ENCODE peak calls at places on chromosomes 7 and 10, in four cellular contexts. U, C, L and R are unnamed samples.

GRCh38 chr7:74405191-74405898 is 48.4 kb upstream of the GTF2IRD1 start:
- DNase-seq in U (peak), L (no peak), C (no peak), R (peak)

GRCh38 chr10:95909591-95909990 is 1.8 kb downstream of the CC2D2B start:
- DNase-seq in L (no peak), U (no peak), C (no peak), R (no peak)

GRCh38 chr10:124657806-124658205 is 86.4 kb downstream of the FAM53B start:
- DNase-seq in U (no peak), C (peak), L (no peak), R (no peak)

GRCh38 chr10:72083234-72084093 is 4.9 kb downstream of the SPOCK2 start:
- DNase-seq in U (peak), L (no peak), C (no peak), R (no peak)

GRCh38 chr10:117945651-117946050 is 101.1 kb downstream of the RAB11FIP2 start:
- DNase-seq in U (no peak), L (no peak), C (no peak), R (no peak)

GRCh38 chr7:22662490-22663145 is 64.4 kb upstream of the IL6 start:
- DNase-seq in U (no peak), C (no peak), L (no peak), R (no peak)

GRCh38 chr7:85719981-85720963 is 533.4 kb upstream of the SEMA3D start:
- DNase-seq in L (no peak), U (no peak), C (no peak), R (no peak)

GRCh38 chr7:425794-426188 is 93.9 kb downstream of the PDGFA start:
- DNase-seq in L (no peak), U (no peak), C (peak), R (no peak)

GRCh38 chr7:96300487-96300886 is 21.4 kb downstream of the SLC25A13 start:
- DNase-seq in L (no peak), U (no peak), C (no peak), R (no peak)

GRCh38 chr7:128845987-128846386 is 15.8 kb downstream of the FLNC start:
- DNase-seq in L (no peak), U (no peak), C (no peak), R (no peak)

GRCh38 chr7:116236020-116236630 is 25.8 kb downstream of the TES start:
- DNase-seq in C (peak), U (no peak), L (no peak), R (peak)

GRCh38 chr10:86225098-86225782 is 141.4 kb downstream of the GRID1 start:
- DNase-seq in U (no peak), C (no peak), L (no peak), R (no peak)

GRCh38 chr10:124233546-124234138 is 140.2 kb upstream of the CHST15 start:
- DNase-seq in U (no peak), C (no peak), L (no peak), R (no peak)

GRCh38 chr7:27955596-27955995 is 215.6 kb downstream of the TAX1BP1 start:
- DNase-seq in U (no peak), C (no peak), L (no peak), R (no peak)

GRCh38 chr10:12502526-12503274 is 153.4 kb downstream of the CAMK1D start:
- DNase-seq in U (no peak), C (no peak), L (no peak), R (no peak)

GRCh38 chr7:25949672-25950487 is 202.1 kb upstream of the NFE2L3 start:
- DNase-seq in U (no peak), C (no peak), L (no peak), R (no peak)

GRCh38 chr10:22606164-22606614 is 108.2 kb downstream of the PIP4K2A start:
- DNase-seq in U (peak), L (no peak), C (peak), R (no peak)

GRCh38 chr10:70255329-70256299 is 22.4 kb upstream of the PPA1 start:
- DNase-seq in U (no peak), C (peak), L (no peak), R (no peak)

GRCh38 chr7:105776986-105777910 is 99.2 kb downstream of the ATXN7L1 start:
- DNase-seq in C (no peak), L (no peak), U (no peak), R (no peak)

GRCh38 chr10:7409045-7409731 is 1.6 kb downstream of the SFMBT2 start:
- DNase-seq in U (no peak), C (peak), L (peak), R (no peak)

GRCh38 chr10:132884691-132885271 is 57.6 kb downstream of the CFAP46 start:
- DNase-seq in U (peak), C (no peak), L (no peak), R (no peak)

GRCh38 chr10:100660945-100661344 is 84.4 kb upstream of the PAX2 start:
- DNase-seq in C (no peak), L (no peak), U (no peak), R (no peak)

GRCh38 chr10:86308056-86308455 is 58.5 kb downstream of the GRID1 start:
- DNase-seq in C (no peak), L (no peak), U (peak), R (no peak)

GRCh38 chr7:150990416-150991186 is at the start of gene NOS3:
- DNase-seq in C (no peak), U (no peak), L (no peak), R (no peak)

GRCh38 chr7:71787513-71787912 is 624.6 kb downstream of the CALN1 start:
- DNase-seq in U (no peak), C (no peak), L (no peak), R (no peak)

GRCh38 chr7:115015619-115016018 is 93.7 kb downstream of the MDFIC start:
- DNase-seq in U (no peak), C (no peak), L (no peak), R (no peak)

GRCh38 chr10:73791871-73792400 is 6.5 kb downstream of the ZSWIM8 start:
- DNase-seq in C (no peak), L (no peak), U (no peak), R (no peak)

GRCh38 chr7:131945313-131945831 is 388.9 kb upstream of the PODXL start:
- DNase-seq in C (peak), L (peak), U (no peak), R (peak)

GRCh38 chr7:138527746-138528223 is 67.7 kb downstream of the TRIM24 start:
- DNase-seq in U (no peak), C (no peak), L (no peak), R (no peak)

GRCh38 chr10:103695584-103696005 is 159.8 kb downstream of the SH3PXD2A start:
- DNase-seq in U (peak), C (no peak), L (no peak), R (no peak)